ENCODE peak calls at places on chromosomes 2 and 18, in four cellular contexts. Z is HEK293T, J is K562, N is HepG2. E is an unnamed sample.

GRCh38 chr2:42928692-42929576 is 136.6 kb upstream of the HAAO start:
- DNase-seq in Z (peak; percentile 54), N (peak; percentile 90), J (peak; percentile 87), E (peak; percentile 73)

GRCh38 chr2:26001743-26002341 is 19.5 kb upstream of the KIF3C start:
- DNase-seq in J (no peak), N (no peak), Z (no peak), E (no peak)

GRCh38 chr18:54607213-54607934 is 16.3 kb downstream of the DYNAP start:
- DNase-seq in J (peak; percentile 3), N (peak; percentile 58), Z (no peak), E (peak; percentile 19)

GRCh38 chr2:191228861-191229260 is 16.3 kb upstream of the MYO1B start:
- DNase-seq in J (no peak), N (no peak), Z (no peak), E (no peak)

GRCh38 chr2:85175369-85176299 is 42.4 kb downstream of the TCF7L1 start:
- DNase-seq in J (no peak), N (peak; percentile 66), Z (no peak), E (no peak)

GRCh38 chr2:20597868-20598183 is 53.1 kb downstream of the HS1BP3 start:
- DNase-seq in J (no peak), Z (no peak), N (no peak), E (no peak)

GRCh38 chr2:53856272-53856671 is 3.5 kb downstream of the GPR75 start:
- DNase-seq in N (no peak), J (no peak), Z (no peak), E (no peak)

GRCh38 chr2:8086342-8086741 is 595.5 kb upstream of the ID2 start:
- DNase-seq in Z (no peak), N (no peak), J (no peak), E (no peak)

GRCh38 chr2:66433945-66434678 is 813 bp upstream of the MEIS1 start:
- DNase-seq in N (peak; percentile 33), Z (no peak), J (peak; percentile 52), E (peak; percentile 67)

GRCh38 chr2:212970132-212970531 is 181.3 kb downstream of the IKZF2 start:
- DNase-seq in J (no peak), N (no peak), Z (no peak), E (no peak)

GRCh38 chr2:186349508-186349907 is 136.6 kb upstream of the ZC3H15 start:
- DNase-seq in Z (no peak), J (no peak), N (no peak), E (no peak)

GRCh38 chr2:134628453-134628852 is 90.3 kb downstream of the TMEM163 start:
- DNase-seq in N (no peak), J (no peak), Z (no peak), E (no peak)

GRCh38 chr2:72921088-72921851 is 4.0 kb downstream of the EMX1 start:
- DNase-seq in N (no peak), Z (no peak), J (no peak), E (no peak)

GRCh38 chr2:230798769-230799399 is 65.9 kb upstream of the ITM2C start:
- DNase-seq in Z (peak; percentile 43), J (peak; percentile 50), N (peak; percentile 63), E (no peak)

GRCh38 chr2:160429248-160430000 is 64.2 kb downstream of the RBMS1 start:
- DNase-seq in J (peak; percentile 34), Z (no peak), N (peak; percentile 52), E (no peak)

GRCh38 chr2:110815938-110816337 is 83.6 kb downstream of the ACOXL start:
- DNase-seq in N (no peak), Z (no peak), J (no peak), E (no peak)

GRCh38 chr18:74625157-74625556 is 27.5 kb downstream of the ZNF407 start:
- DNase-seq in Z (no peak), J (no peak), N (no peak), E (no peak)

GRCh38 chr18:48023334-48024008 is 93.0 kb upstream of the SMAD2 start:
- DNase-seq in Z (peak; percentile 50), J (peak; percentile 44), N (peak; percentile 13), E (peak; percentile 63)

GRCh38 chr2:232659359-232659758 is 26.0 kb downstream of the EFHD1 start:
- DNase-seq in J (no peak), Z (no peak), N (no peak), E (no peak)

DNA sequence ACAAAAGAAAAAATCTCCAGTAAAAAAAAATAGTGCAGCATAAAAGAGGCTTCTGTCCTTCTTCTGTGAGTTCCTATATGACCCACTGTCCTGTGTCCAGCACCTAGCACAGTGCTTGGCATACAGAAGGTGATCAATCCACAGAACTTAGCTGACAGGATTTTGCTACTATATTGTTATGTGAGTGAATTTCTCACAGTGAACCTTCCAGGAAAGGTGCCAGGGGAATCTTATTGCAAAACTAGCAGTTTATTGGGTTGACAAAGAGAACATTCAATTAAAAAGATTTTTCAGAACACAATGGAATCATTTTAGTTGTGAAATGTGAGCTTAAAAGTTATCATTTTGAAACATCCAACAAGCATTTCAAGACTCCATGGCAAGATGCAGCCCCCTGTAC is 12.4 kb upstream of the TRIB2 start:
- DNase-seq in J (no peak), Z (no peak), N (no peak), E (no peak)
- TF ChIP-seq SP1 in J (no peak), Z (no peak), N (no peak), E (no peak)

GRCh38 chr2:9972621-9973445 is 21.3 kb downstream of the GRHL1 start:
- DNase-seq in Z (no peak), N (no peak), J (peak; percentile 41), E (no peak)
- TF ChIP-seq ELF4 in Z (no peak), N (no peak), J (no peak), E (no peak)

DNA sequence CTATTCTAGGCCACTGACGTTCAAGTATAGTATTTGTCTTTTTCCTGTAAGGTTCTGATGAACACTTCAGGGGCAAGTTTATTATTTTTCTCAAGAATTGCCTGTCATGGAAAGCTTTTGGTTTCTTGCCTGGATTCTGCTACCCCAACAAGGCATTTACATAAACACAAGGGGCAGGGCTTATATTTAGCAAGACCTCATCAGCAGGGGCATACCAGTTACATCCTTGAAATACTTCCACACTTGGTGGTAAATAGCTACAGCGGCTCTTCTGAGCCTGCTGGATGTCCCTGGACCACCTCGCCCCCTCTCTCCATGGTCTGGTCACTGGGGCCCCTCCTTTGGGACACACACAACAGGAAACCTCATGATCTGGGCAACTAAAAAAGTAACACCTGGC is 44.6 kb downstream of the KCNE4 start:
- DNase-seq in Z (no peak), J (no peak), N (no peak), E (no peak)
- TF ChIP-seq SP1 in Z (no peak), J (no peak), N (no peak), E (no peak)

GRCh38 chr2:128092656-128093055 is 1.7 kb downstream of the UGGT1 start:
- DNase-seq in J (peak; percentile 62), N (no peak), Z (no peak), E (no peak)
- TF ChIP-seq ELF4 in J (no peak), N (no peak), Z (no peak), E (no peak)

DNA sequence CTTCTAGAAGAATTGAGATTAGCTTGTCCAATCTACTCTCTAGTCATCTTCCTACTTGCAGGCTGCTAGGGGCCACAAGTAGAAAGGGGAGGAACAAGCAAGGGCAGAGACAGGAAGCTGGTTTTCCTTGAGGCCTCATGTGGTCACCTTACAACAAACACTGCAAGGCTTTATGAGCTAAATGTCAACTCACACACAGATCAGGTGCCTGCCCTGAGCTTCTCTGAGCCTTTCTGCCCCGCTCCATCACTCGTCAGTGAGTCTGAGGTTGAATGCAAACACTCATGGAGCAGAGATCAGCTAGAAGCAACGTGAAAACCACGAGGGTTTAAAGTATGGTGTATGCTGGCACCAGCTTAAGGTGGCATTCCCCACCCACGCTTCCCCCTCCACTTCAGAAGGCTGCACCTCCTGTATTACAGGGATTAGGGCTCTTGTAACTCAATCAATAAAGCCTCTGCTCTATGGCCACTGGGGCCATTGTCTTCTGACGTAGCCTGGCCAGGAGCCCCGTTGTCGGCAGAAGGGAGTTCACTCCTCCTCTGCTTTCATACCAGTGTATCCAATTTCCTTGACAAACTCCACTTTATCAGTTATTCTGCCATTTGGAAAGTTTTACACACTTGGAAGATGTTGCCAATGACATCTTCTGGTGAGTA is 5.4 kb upstream of the CRYGC start:
- DNase-seq in J (no peak), Z (no peak), N (peak; percentile 33), E (no peak)
- TF ChIP-seq SP1 in J (no peak), Z (no peak), N (no peak), E (no peak)

GRCh38 chr2:112566104-112566503 is 18.3 kb upstream of the CHCHD5 start:
- DNase-seq in Z (no peak), J (no peak), N (no peak), E (no peak)
- TF ChIP-seq ELF4 in Z (no peak), J (no peak), N (no peak), E (no peak)